ENCODE peak calls at places on chromosomes 3 and 15, in five cellular contexts. J, N, Z, D and K are unnamed samples. For H3K27me3, the result is how much of the 10 kb centered on the place peaks cover.

GRCh38 chr15:31353931-31354330 is 27.3 kb downstream of the KLF13 start:
- DNase-seq in J (no peak), N (no peak), Z (no peak), D (peak), K (no peak)

GRCh38 chr3:143693506-143693905 is 154.8 kb downstream of the SLC9A9 start:
- DNase-seq in N (no peak), D (no peak), J (no peak), Z (no peak), K (no peak)

GRCh38 chr15:48084759-48085420 is 35.9 kb upstream of the SLC24A5 start:
- DNase-seq in J (peak), D (peak), Z (peak), N (no peak), K (peak)

GRCh38 chr15:57827021-57827420 is 120.5 kb downstream of the POLR2M start:
- DNase-seq in D (no peak), N (no peak), Z (no peak), J (no peak), K (no peak)

GRCh38 chr3:66998075-66998898 is at the start of gene KBTBD8:
- DNase-seq in N (peak), J (peak), D (peak), Z (peak), K (peak)

GRCh38 chr3:8239095-8239494 is 262.5 kb upstream of the LMCD1 start:
- DNase-seq in D (no peak), Z (no peak), N (no peak), J (no peak), K (no peak)

GRCh38 chr15:70291295-70291694 is 193.6 kb upstream of the TLE3 start:
- DNase-seq in J (no peak), D (no peak), N (no peak), Z (no peak), K (no peak)

GRCh38 chr3:149384911-149385321 is 7.5 kb upstream of the TM4SF1 start:
- DNase-seq in J (no peak), N (no peak), D (peak), Z (peak), K (peak)

GRCh38 chr15:91223902-91224301 is 123.8 kb downstream of the SV2B start:
- DNase-seq in Z (no peak), J (no peak), D (no peak), N (no peak), K (no peak)

GRCh38 chr3:44729384-44729910 is at the start of gene ZNF501:
- DNase-seq in D (peak), N (peak), Z (peak), J (peak), K (peak)

GRCh38 chr3:128942161-128942952 is 51.5 kb downstream of the CFAP92 start:
- DNase-seq in N (no peak), Z (no peak), J (no peak), D (no peak), K (no peak)

GRCh38 chr3:69012836-69013255 is 638 bp downstream of the EOGT start:
- DNase-seq in Z (peak), D (peak), J (peak), N (peak), K (no peak)

GRCh38 chr3:133268772-133269171 is 131.1 kb upstream of the BFSP2 start:
- DNase-seq in J (no peak), D (no peak), Z (no peak), N (no peak), K (no peak)

GRCh38 chr15:81758789-81759188 is 287.0 kb downstream of the MEX3B start:
- DNase-seq in Z (no peak), J (no peak), N (no peak), D (no peak), K (no peak)

GRCh38 chr15:55897560-55898336 is 95.7 kb downstream of the NEDD4 start:
- DNase-seq in D (peak), N (peak), J (peak), Z (peak), K (peak)

GRCh38 chr15:49082960-49083359 is 36.7 kb upstream of the SECISBP2L start:
- DNase-seq in Z (peak), N (no peak), D (peak), J (no peak), K (no peak)

GRCh38 chr15:100801256-100801900 is 78.3 kb upstream of the ALDH1A3 start:
- DNase-seq in N (no peak), D (no peak), J (no peak), Z (no peak), K (no peak)

GRCh38 chr3:13145826-13146642 is 72.8 kb upstream of the IQSEC1 start:
- DNase-seq in D (no peak), Z (no peak), J (no peak), N (peak), K (no peak)

GRCh38 chr3:129795596-129795995 is 97.9 kb downstream of the TMCC1 start:
- DNase-seq in J (no peak), N (no peak), Z (peak), D (no peak), K (peak)

GRCh38 chr3:132593950-132594328 is 3.1 kb upstream of the ACKR4 start:
- DNase-seq in N (no peak), D (peak), Z (peak), J (no peak), K (peak)

GRCh38 chr3:3802021-3802420 is 2.8 kb downstream of the LRRN1 start:
- DNase-seq in D (no peak), J (no peak), Z (no peak), N (no peak), K (no peak)

GRCh38 chr15:55257014-55257670 is 32.5 kb downstream of the RAB27A start:
- DNase-seq in D (no peak), Z (no peak), J (peak), N (no peak), K (no peak)

GRCh38 chr3:134769469-134769868 is 25.6 kb upstream of the EPHB1 start:
- DNase-seq in J (no peak), Z (no peak), N (no peak), D (no peak), K (no peak)

GRCh38 chr3:165128544-165128943 is 50.2 kb upstream of the SI start:
- DNase-seq in J (no peak), Z (no peak), D (no peak), N (no peak), K (no peak)

GRCh38 chr15:72201346-72202029 is 3.9 kb upstream of the GRAMD2A start:
- DNase-seq in D (no peak), N (no peak), Z (no peak), J (no peak), K (no peak)

GRCh38 chr15:78909791-78910228 is 35.0 kb downstream of the CTSH start:
- DNase-seq in J (no peak), Z (peak), N (no peak), D (peak), K (no peak)

GRCh38 chr3:133238015-133238414 is 161.8 kb upstream of the BFSP2 start:
- DNase-seq in N (no peak), J (no peak), Z (peak), D (peak), K (no peak)

GRCh38 chr3:8239718-8240698 is 261.6 kb upstream of the LMCD1 start:
- DNase-seq in Z (peak), D (peak), N (no peak), J (peak), K (peak)

GRCh38 chr3:126964950-126965349 is 18.0 kb upstream of the PLXNA1 start:
- DNase-seq in N (no peak), D (no peak), Z (no peak), J (no peak), K (no peak)

GRCh38 chr15:43370975-43371974 is at the start of the genes TUBGCP4 and ZSCAN29:
- DNase-seq in Z (peak), J (peak), N (peak), D (peak), K (peak)
- TF ChIP-seq CTCF in Z (no peak), J (peak), N (no peak), D (peak), K (peak)

GRCh38 chr15:59531066-59531465 is 80.5 kb upstream of the GCNT3 start:
- DNase-seq in D (no peak), J (no peak), N (no peak), Z (no peak), K (no peak)
- H3K27ac ChIP-seq in D (no peak), J (no peak), N (no peak), Z (no peak), K (no peak)

GRCh38 chr15:42404461-42405235 is 45.3 kb downstream of the CAPN3 start:
- DNase-seq in N (no peak), D (no peak), Z (no peak), J (no peak), K (no peak)

GRCh38 chr15:42411884-42412283 is 52.6 kb downstream of the CAPN3 start:
- DNase-seq in J (no peak), Z (no peak), N (no peak), D (no peak), K (no peak)

GRCh38 chr15:42405876-42406482 is 46.7 kb downstream of the CAPN3 start:
- DNase-seq in D (no peak), J (no peak), Z (no peak), N (no peak), K (peak)

GRCh38 chr15:42408178-42408577 is 48.9 kb downstream of the CAPN3 start:
- DNase-seq in Z (no peak), D (no peak), N (no peak), J (no peak), K (no peak)

GRCh38 chr15:42409011-42409410 is 49.7 kb downstream of the CAPN3 start:
- DNase-seq in J (no peak), D (no peak), Z (no peak), N (no peak), K (no peak)
- H3K27me3 ChIP-seq in J (under half), D (under half), Z (under half), N (under half), K (under half)

DNA sequence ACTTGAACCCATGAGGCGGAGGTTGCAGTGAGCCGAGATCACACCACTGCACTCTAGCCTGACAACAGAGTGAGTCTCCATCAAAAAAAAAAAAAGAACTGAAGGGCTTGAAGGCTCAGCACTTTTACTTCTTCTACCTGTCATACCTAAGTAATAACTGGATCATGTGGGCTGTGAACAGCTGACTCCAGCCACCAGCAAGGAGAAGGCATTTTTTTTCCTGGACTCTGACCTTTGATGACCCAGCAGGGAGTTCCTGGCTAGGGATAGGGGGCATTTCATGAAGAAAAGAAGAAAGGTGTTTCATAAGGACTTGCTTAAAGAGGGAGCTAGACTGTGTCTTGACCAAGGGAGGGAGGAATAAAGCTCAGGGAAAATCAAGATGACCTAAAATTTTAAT is 266.0 kb downstream of the ZNF621 start:
- DNase-seq in N (no peak), D (no peak), J (no peak), Z (no peak), K (no peak)
- TF ChIP-seq CTCF in N (no peak), D (no peak), J (no peak), Z (no peak), K (no peak)